ENCODE peak calls at places on chromosomes 1 and 21, in five cellular contexts. One of them, this sample, is unnamed.

GRCh38 chr1:168964478-168964877 is 142.0 kb upstream of the ATP1B1 start:
- DNase-seq in activated CD4-positive, alpha-beta T cell treated with anti-CD3 and anti-CD28 coated beads, Interleukin-2, amount 10 ng/mL, durations not matched to agents 7 days and 5 days: no peak
- DNase-seq in stimulated activated CD8-positive, alpha-beta memory T cell treated with anti-CD3 and anti-CD28 coated beads, Interleukin-2, amount 100 ng/mL, for 48 hours: no peak
- DNase-seq in B cell: no peak
- DNase-seq in AG08395: no peak
- DNase-seq in this sample: no peak

GRCh38 chr1:108719654-108720435 is 7.1 kb downstream of the FNDC7 start:
- DNase-seq in activated CD4-positive, alpha-beta T cell treated with anti-CD3 and anti-CD28 coated beads, Interleukin-2, amount 10 ng/mL, durations not matched to agents 7 days and 5 days: no peak
- DNase-seq in stimulated activated CD8-positive, alpha-beta memory T cell treated with anti-CD3 and anti-CD28 coated beads, Interleukin-2, amount 100 ng/mL, for 48 hours: no peak
- DNase-seq in B cell: no peak
- DNase-seq in AG08395: peak
- DNase-seq in this sample: no peak

GRCh38 chr1:226104671-226105121 is 42.2 kb downstream of the H3-3A start:
- DNase-seq in activated CD4-positive, alpha-beta T cell treated with anti-CD3 and anti-CD28 coated beads, Interleukin-2, amount 10 ng/mL, durations not matched to agents 7 days and 5 days: no peak
- DNase-seq in stimulated activated CD8-positive, alpha-beta memory T cell treated with anti-CD3 and anti-CD28 coated beads, Interleukin-2, amount 100 ng/mL, for 48 hours: no peak
- DNase-seq in B cell: no peak
- DNase-seq in AG08395: no peak
- DNase-seq in this sample: no peak

GRCh38 chr21:43613755-43614638 is 45.3 kb downstream of the HSF2BP start:
- DNase-seq in activated CD4-positive, alpha-beta T cell treated with anti-CD3 and anti-CD28 coated beads, Interleukin-2, amount 10 ng/mL, durations not matched to agents 7 days and 5 days: no peak
- DNase-seq in stimulated activated CD8-positive, alpha-beta memory T cell treated with anti-CD3 and anti-CD28 coated beads, Interleukin-2, amount 100 ng/mL, for 48 hours: no peak
- DNase-seq in B cell: no peak
- DNase-seq in AG08395: peak
- DNase-seq in this sample: no peak

GRCh38 chr1:238487931-238488330 is 597.2 kb upstream of the ZP4 start:
- DNase-seq in activated CD4-positive, alpha-beta T cell treated with anti-CD3 and anti-CD28 coated beads, Interleukin-2, amount 10 ng/mL, durations not matched to agents 7 days and 5 days: no peak
- DNase-seq in stimulated activated CD8-positive, alpha-beta memory T cell treated with anti-CD3 and anti-CD28 coated beads, Interleukin-2, amount 100 ng/mL, for 48 hours: no peak
- DNase-seq in B cell: no peak
- DNase-seq in AG08395: no peak
- DNase-seq in this sample: no peak

GRCh38 chr1:7642781-7643180 is 128.3 kb upstream of the VAMP3 start:
- DNase-seq in activated CD4-positive, alpha-beta T cell treated with anti-CD3 and anti-CD28 coated beads, Interleukin-2, amount 10 ng/mL, durations not matched to agents 7 days and 5 days: no peak
- DNase-seq in stimulated activated CD8-positive, alpha-beta memory T cell treated with anti-CD3 and anti-CD28 coated beads, Interleukin-2, amount 100 ng/mL, for 48 hours: no peak
- DNase-seq in B cell: no peak
- DNase-seq in AG08395: no peak
- DNase-seq in this sample: no peak

GRCh38 chr1:79695133-79695532 is 688.6 kb upstream of the ADGRL4 start:
- DNase-seq in activated CD4-positive, alpha-beta T cell treated with anti-CD3 and anti-CD28 coated beads, Interleukin-2, amount 10 ng/mL, durations not matched to agents 7 days and 5 days: no peak
- DNase-seq in stimulated activated CD8-positive, alpha-beta memory T cell treated with anti-CD3 and anti-CD28 coated beads, Interleukin-2, amount 100 ng/mL, for 48 hours: no peak
- DNase-seq in B cell: no peak
- DNase-seq in AG08395: no peak
- DNase-seq in this sample: no peak

GRCh38 chr1:1282998-1283397 is 2.8 kb downstream of the SCNN1D start:
- DNase-seq in activated CD4-positive, alpha-beta T cell treated with anti-CD3 and anti-CD28 coated beads, Interleukin-2, amount 10 ng/mL, durations not matched to agents 7 days and 5 days: no peak
- DNase-seq in stimulated activated CD8-positive, alpha-beta memory T cell treated with anti-CD3 and anti-CD28 coated beads, Interleukin-2, amount 100 ng/mL, for 48 hours: peak
- DNase-seq in B cell: no peak
- DNase-seq in AG08395: no peak
- DNase-seq in this sample: no peak

GRCh38 chr1:74729741-74730478 is 2.9 kb downstream of the CRYZ start:
- DNase-seq in activated CD4-positive, alpha-beta T cell treated with anti-CD3 and anti-CD28 coated beads, Interleukin-2, amount 10 ng/mL, durations not matched to agents 7 days and 5 days: no peak
- DNase-seq in stimulated activated CD8-positive, alpha-beta memory T cell treated with anti-CD3 and anti-CD28 coated beads, Interleukin-2, amount 100 ng/mL, for 48 hours: no peak
- DNase-seq in B cell: no peak
- DNase-seq in AG08395: peak
- DNase-seq in this sample: no peak

GRCh38 chr1:6317101-6317760 is 56.3 kb upstream of the GPR153 start:
- DNase-seq in activated CD4-positive, alpha-beta T cell treated with anti-CD3 and anti-CD28 coated beads, Interleukin-2, amount 10 ng/mL, durations not matched to agents 7 days and 5 days: no peak
- DNase-seq in stimulated activated CD8-positive, alpha-beta memory T cell treated with anti-CD3 and anti-CD28 coated beads, Interleukin-2, amount 100 ng/mL, for 48 hours: no peak
- DNase-seq in B cell: no peak
- DNase-seq in AG08395: no peak
- DNase-seq in this sample: no peak

This sample was measured in tibial artery.